ENCODE peak calls at places on chromosome 16, in six cellular contexts. G is colonic mucosa, W is neural progenitor cell, T is small intestine, P is OCI-LY7, A is mammary epithelial cell. Z is an unnamed sample.
A peak's percentile ranks its signal among the peaks of the same experiment; 100 is the strongest.

GRCh38 chr16:81530814-81531213 is 86.2 kb downstream of the CMIP start:
- DNase-seq in G (no peak), W (no peak), T (no peak), P (no peak), A (peak; percentile 72), Z (no peak)

GRCh38 chr16:68296291-68296690 is 14.5 kb downstream of the SLC7A6OS start:
- DNase-seq in G (no peak), W (no peak), T (no peak), P (no peak), A (no peak), Z (no peak)

GRCh38 chr16:80631581-80631980 is 90.8 kb downstream of the DYNLRB2 start:
- DNase-seq in G (no peak), W (no peak), T (no peak), P (no peak), A (no peak), Z (no peak)

GRCh38 chr16:66529475-66529874 is 20.4 kb downstream of the TK2 start:
- DNase-seq in G (no peak), W (no peak), T (no peak), P (no peak), A (no peak), Z (peak; percentile 42)

GRCh38 chr16:89586218-89586617 is 10.7 kb downstream of the CPNE7 start:
- DNase-seq in G (no peak), W (no peak), T (no peak), P (no peak), A (no peak), Z (no peak)

GRCh38 chr16:9159839-9160550 is 68.6 kb downstream of the HAPSTR1 start:
- DNase-seq in G (peak; percentile 67), W (peak; percentile 82), T (peak; percentile 72), P (peak; percentile 58), A (peak; percentile 68), Z (peak; percentile 59)

GRCh38 chr16:46747777-46748651 is at the start of gene MYLK3:
- DNase-seq in G (no peak), W (peak; percentile 30), T (no peak), P (no peak), A (no peak), Z (peak; percentile 70)

GRCh38 chr16:51392651-51393187 is 241.6 kb upstream of the SALL1 start:
- DNase-seq in G (peak; percentile 17), W (peak; percentile 37), T (no peak), P (no peak), A (peak; percentile 33), Z (no peak)

GRCh38 chr16:30024451-30024850 is 1.5 kb downstream of the C16orf92 start:
- DNase-seq in G (no peak), W (no peak), T (no peak), P (no peak), A (no peak), Z (no peak)

GRCh38 chr16:67177743-67178699 is 5.7 kb downstream of the MATCAP1 start:
- DNase-seq in G (peak; percentile 86), W (peak; percentile 87), T (peak; percentile 92), P (peak; percentile 53), A (peak; percentile 94), Z (peak; percentile 73)

GRCh38 chr16:17657037-17657436 is 186.3 kb upstream of the XYLT1 start:
- DNase-seq in G (no peak), W (no peak), T (no peak), P (no peak), A (no peak), Z (no peak)

GRCh38 chr16:20348365-20349185 is 3.9 kb downstream of the UMOD start:
- DNase-seq in G (peak; percentile 25), W (peak; percentile 24), T (peak; percentile 8), P (no peak), A (no peak), Z (no peak)

GRCh38 chr16:56425439-56425832 is at the start of gene AMFR:
- DNase-seq in G (peak; percentile 51), W (peak; percentile 95), T (peak; percentile 79), P (peak; percentile 91), A (peak; percentile 72), Z (peak; percentile 89)

GRCh38 chr16:89122322-89122831 is 28.7 kb downstream of the ACSF3 start:
- DNase-seq in G (peak; percentile 84), W (no peak), T (peak; percentile 59), P (peak; percentile 96), A (no peak), Z (peak; percentile 43)

GRCh38 chr16:82082097-82082496 is 47.0 kb downstream of the HSD17B2 start:
- DNase-seq in G (no peak), W (no peak), T (no peak), P (no peak), A (no peak), Z (no peak)

GRCh38 chr16:5056347-5056746 is 9.4 kb downstream of the C16orf89 start:
- DNase-seq in G (peak; percentile 46), W (peak; percentile 80), T (peak; percentile 31), P (peak; percentile 45), A (no peak), Z (no peak)

GRCh38 chr16:12141073-12141472 is 164.5 kb downstream of the SNX29 start:
- DNase-seq in G (no peak), W (no peak), T (no peak), P (no peak), A (no peak), Z (no peak)

GRCh38 chr16:3646348-3646920 is 8.1 kb upstream of the DNASE1 start:
- DNase-seq in G (peak; percentile 93), W (no peak), T (peak; percentile 96), P (no peak), A (no peak), Z (no peak)

GRCh38 chr16:54171855-54172537 is 114.6 kb downstream of the IRX3 start:
- DNase-seq in G (no peak), W (peak; percentile 44), T (peak; percentile 13), P (no peak), A (peak; percentile 29), Z (no peak)

GRCh38 chr16:3610698-3611144 is 685 bp downstream of the SLX4 start:
- DNase-seq in G (no peak), W (no peak), T (peak; percentile 50), P (no peak), A (peak; percentile 7), Z (no peak)

GRCh38 chr16:57151369-57151768 is 34.5 kb downstream of the PSME3IP1 start:
- DNase-seq in G (no peak), W (no peak), T (no peak), P (no peak), A (no peak), Z (no peak)

GRCh38 chr16:88345031-88345942 is 37.5 kb upstream of the ZNF469 start:
- DNase-seq in G (no peak), W (no peak), T (no peak), P (no peak), A (no peak), Z (peak; percentile 44)

GRCh38 chr16:13835357-13835756 is 84.6 kb upstream of the ERCC4 start:
- DNase-seq in G (no peak), W (no peak), T (no peak), P (no peak), A (no peak), Z (no peak)

GRCh38 chr16:27977966-27978365 is 85.5 kb downstream of the GSG1L start:
- DNase-seq in G (no peak), W (no peak), T (no peak), P (no peak), A (no peak), Z (no peak)

GRCh38 chr16:62276632-62277031 is 240.4 kb upstream of the CDH8 start:
- DNase-seq in G (no peak), W (no peak), T (no peak), P (no peak), A (no peak), Z (no peak)
- H3K9me3 ChIP-seq in G (no peaks in the 10 kb centered on the region), W (no peaks in the 10 kb centered on the region), T (peaks cover 1% of the 10 kb centered on the region), P (no peaks in the 10 kb centered on the region), A (no peaks in the 10 kb centered on the region), Z (no peaks in the 10 kb centered on the region)

GRCh38 chr16:70726869-70727494 is 41.1 kb upstream of the MTSS2 start:
- DNase-seq in G (no peak), W (no peak), T (no peak), P (no peak), A (no peak), Z (no peak)
- H3K27ac ChIP-seq in G (peak overlapping the region; percentile 66), W (no peak overlapping the region), T (peak overlapping the region; percentile 87), P (no peak overlapping the region), A (no peak overlapping the region), Z (no peak overlapping the region)

GRCh38 chr16:853981-854807 is 53.7 kb upstream of the GNG13 start:
- DNase-seq in G (no peak), W (no peak), T (no peak), P (no peak), A (no peak), Z (no peak)
- H3K9me3 ChIP-seq in G (no peaks in the 10 kb centered on the region), W (no peaks in the 10 kb centered on the region), T (no peaks in the 10 kb centered on the region), P (no peaks in the 10 kb centered on the region), A (peaks cover 46% of the 10 kb centered on the region), Z (no peaks in the 10 kb centered on the region)

GRCh38 chr16:24728891-24729242 is 584 bp upstream of the TNRC6A start:
- DNase-seq in G (no peak), W (no peak), T (no peak), P (no peak), A (no peak), Z (no peak)

GRCh38 chr16:24729967-24730815 is 740 bp downstream of the TNRC6A start:
- DNase-seq in G (peak; percentile 60), W (peak; percentile 31), T (peak; percentile 25), P (peak; percentile 21), A (no peak), Z (peak; percentile 53)

GRCh38 chr16:24731722-24732419 is 2.4 kb downstream of the TNRC6A start:
- DNase-seq in G (no peak), W (no peak), T (peak; percentile 18), P (no peak), A (no peak), Z (no peak)

GRCh38 chr16:24729243-24729966 is at the start of gene TNRC6A:
- DNase-seq in G (peak; percentile 88), W (peak; percentile 94), T (peak; percentile 83), P (peak; percentile 90), A (peak; percentile 83), Z (peak; percentile 97)

DNA sequence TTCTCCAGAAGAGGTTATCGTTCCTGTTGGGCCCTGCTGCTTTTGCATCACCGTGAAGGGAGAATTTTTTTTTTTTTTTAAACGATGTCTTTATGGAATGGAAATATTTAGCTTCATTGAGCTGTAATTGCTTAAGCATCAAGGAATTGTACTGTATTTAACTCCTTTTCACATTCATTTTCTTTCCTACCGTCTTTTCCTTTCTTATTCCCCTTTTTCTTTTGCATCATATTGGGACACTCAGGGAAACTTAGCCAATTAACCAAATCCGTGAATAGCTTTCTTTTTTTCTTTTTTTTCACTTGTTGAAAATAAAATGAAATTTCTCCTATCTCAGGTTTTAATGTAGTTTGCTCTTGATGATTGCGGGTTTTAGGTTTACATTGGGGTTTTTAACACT is 1.5 kb downstream of the TNRC6A start:
- DNase-seq in G (no peak), W (no peak), T (no peak), P (no peak), A (no peak), Z (no peak)
- H3K27ac ChIP-seq in G (no peak overlapping the region), W (no peak overlapping the region), T (no peak overlapping the region), P (no peak overlapping the region), A (peak overlapping the region; percentile 51), Z (no peak overlapping the region)

GRCh38 chr16:10343124-10343760 is 42.6 kb upstream of the ATF7IP2 start:
- DNase-seq in G (no peak), W (no peak), T (no peak), P (no peak), A (no peak), Z (no peak)
- H3K9me3 ChIP-seq in G (no peaks in the 10 kb centered on the region), W (no peaks in the 10 kb centered on the region), T (no peaks in the 10 kb centered on the region), P (peaks cover 32% of the 10 kb centered on the region), A (peaks cover 14% of the 10 kb centered on the region), Z (peaks cover 13% of the 10 kb centered on the region)

Z was measured in aorta.